ENCODE peak calls at places on chromosomes 1 and 21, in ten cellular contexts. B is breast epithelium; K is stimulated activated naive CD8-positive, alpha-beta T cell treated with anti-CD3 and anti-CD28 coated beads, Interleukin-15, amount 100 ng/mL, for 72 hours; J is omental fat pad; C is activated naive CD8-positive, alpha-beta T cell treated with anti-CD3 and anti-CD28 coated beads, Interleukin-2, amount 50 U/mL, for 16 hours; Z is retinal pigment epithelial cell; L is NCI-H1436; U is aorta; Y is MV-4-11; Q is GM19239. O is an unnamed sample.

GRCh38 chr1:117286562-117286961 is 75.8 kb upstream of the VTCN1 start:
- DNase-seq in Y (no peak), L (no peak), Q (no peak), C (no peak), J (no peak), K (no peak), U (no peak), B (no peak), Z (no peak), O (no peak)

GRCh38 chr1:44059956-44060355 is 28.7 kb upstream of the SLC6A9 start:
- DNase-seq in B (no peak), K (no peak), U (no peak), J (no peak), Q (no peak), L (no peak), C (no peak), Y (no peak), Z (no peak), O (peak)

GRCh38 chr1:208254862-208255261 is 10.7 kb upstream of the PLXNA2 start:
- DNase-seq in J (no peak), B (no peak), C (no peak), K (no peak), Z (no peak), L (no peak), U (no peak), Y (no peak), Q (no peak), O (no peak)

GRCh38 chr1:117686907-117687306 is 81.1 kb downstream of the TENT5C start:
- DNase-seq in Y (no peak), J (no peak), C (no peak), K (no peak), Z (no peak), U (no peak), L (no peak), Q (no peak), B (no peak), O (no peak)

GRCh38 chr1:39394598-39394997 is 96.8 kb upstream of the BMP8A start:
- DNase-seq in B (no peak), C (no peak), J (no peak), Q (no peak), Y (no peak), K (no peak), U (no peak), L (peak), Z (no peak), O (no peak)

GRCh38 chr1:77511440-77511840 is 171.0 kb downstream of the ZZZ3 start:
- DNase-seq in J (no peak), C (no peak), K (no peak), L (no peak), Z (no peak), U (no peak), B (no peak), Q (no peak), Y (no peak), O (peak)

GRCh38 chr1:211155040-211155439 is 21.1 kb upstream of the KCNH1 start:
- DNase-seq in K (no peak), Y (no peak), C (no peak), L (no peak), Q (no peak), U (no peak), J (no peak), Z (no peak), B (no peak), O (peak)

GRCh38 chr1:31584869-31585735 is 8.8 kb downstream of the TINAGL1 start:
- DNase-seq in L (no peak), Q (no peak), K (no peak), J (no peak), B (no peak), Y (no peak), Z (no peak), U (no peak), C (no peak), O (no peak)

GRCh38 chr21:41695513-41695912 is 71.3 kb downstream of the RIPK4 start:
- DNase-seq in Q (no peak), U (no peak), Y (no peak), L (peak), C (no peak), K (no peak), B (no peak), Z (no peak), J (no peak), O (no peak)

GRCh38 chr1:115495111-115495510 is 146.7 kb upstream of the VANGL1 start:
- DNase-seq in C (no peak), Y (no peak), L (no peak), Z (no peak), U (no peak), K (no peak), B (no peak), J (no peak), Q (no peak), O (no peak)

GRCh38 chr1:197961933-197962332 is 44.8 kb downstream of the LHX9 start:
- DNase-seq in Z (no peak), B (no peak), Y (no peak), Q (no peak), C (no peak), U (no peak), L (no peak), J (no peak), K (no peak), O (no peak)

GRCh38 chr21:29164330-29164942 is 34.0 kb downstream of the MAP3K7CL start:
- DNase-seq in B (no peak), Z (no peak), Y (peak), J (no peak), U (no peak), K (no peak), C (no peak), Q (no peak), L (peak), O (peak)

GRCh38 chr1:156126701-156127534 is 12.4 kb downstream of the LMNA start:
- DNase-seq in J (no peak), Q (no peak), U (peak), Z (no peak), K (peak), B (peak), L (no peak), C (peak), Y (peak), O (peak)

GRCh38 chr1:16394977-16395376 is 27.9 kb downstream of the SZRD1 start:
- DNase-seq in U (no peak), J (no peak), K (no peak), B (no peak), Z (no peak), C (no peak), Y (no peak), Q (no peak), L (no peak), O (no peak)

GRCh38 chr1:222521299-222522104 is 26.4 kb downstream of the HHIPL2 start:
- DNase-seq in J (no peak), B (no peak), L (no peak), Z (peak), Q (no peak), K (no peak), U (no peak), Y (peak), C (no peak), O (peak)

GRCh38 chr1:39491146-39491921 is at the start of gene BMP8A:
- DNase-seq in Q (peak), J (no peak), L (peak), Y (no peak), K (peak), Z (no peak), B (no peak), C (peak), U (peak), O (peak)

GRCh38 chr1:207644852-207645631 is at the start of gene CR1L:
- DNase-seq in K (peak), Z (peak), Q (peak), Y (no peak), U (peak), C (peak), L (peak), B (peak), J (peak), O (peak)

GRCh38 chr1:31476891-31477846 is 64.2 kb downstream of the SERINC2 start:
- DNase-seq in Q (no peak), Y (no peak), J (no peak), B (no peak), U (no peak), L (no peak), K (no peak), C (no peak), Z (no peak), O (peak)

GRCh38 chr1:234125283-234125682 is 220.8 kb downstream of the SLC35F3 start:
- DNase-seq in J (no peak), L (peak), Q (no peak), B (no peak), K (peak), C (no peak), Y (no peak), Z (peak), U (no peak), O (peak)

GRCh38 chr1:37741130-37741529 is 23.8 kb downstream of the EPHA10 start:
- DNase-seq in Z (no peak), Y (no peak), C (no peak), B (peak), K (no peak), J (no peak), Q (no peak), U (no peak), L (no peak), O (peak)

GRCh38 chr21:33654412-33654811 is 12.1 kb downstream of the ITSN1 start:
- DNase-seq in K (no peak), J (no peak), Y (no peak), Q (no peak), C (no peak), B (no peak), L (no peak), U (no peak), Z (no peak), O (no peak)

GRCh38 chr1:28021064-28021463 is 61.3 kb downstream of the XKR8 start:
- DNase-seq in Q (no peak), C (no peak), L (no peak), Y (peak), J (no peak), B (no peak), K (no peak), Z (no peak), U (no peak), O (no peak)